ENCODE peak calls at places on chromosomes 1 and 21, in ten cellular contexts. N, G, L, Q, T, F, W, X, V and K are unnamed samples. For H3K9me3 and H3K36me3, the result is how much of the 10 kb centered on the place peaks cover.

GRCh38 chr1:159916240-159917051 is 8.9 kb downstream of the TAGLN2 start:
- DNase-seq in L (peak), T (no peak), Q (no peak), X (no peak), V (peak), W (peak), F (no peak), N (peak), G (no peak), K (no peak)

GRCh38 chr1:87915771-87916170 is 587.1 kb downstream of the LMO4 start:
- DNase-seq in W (no peak), L (no peak), Q (no peak), X (no peak), T (no peak), F (no peak), N (peak), G (no peak), V (no peak), K (no peak)

GRCh38 chr21:41639766-41640165 is 127.1 kb downstream of the RIPK4 start:
- DNase-seq in T (no peak), N (no peak), L (no peak), Q (no peak), V (no peak), W (no peak), F (no peak), G (no peak), X (no peak), K (no peak)

GRCh38 chr1:32876341-32877210 is 5.9 kb upstream of the FNDC5 start:
- DNase-seq in L (peak), Q (no peak), G (no peak), N (no peak), F (peak), V (peak), W (peak), T (no peak), X (no peak), K (no peak)

GRCh38 chr1:2627746-2628145 is 5.1 kb downstream of the MMEL1 start:
- DNase-seq in W (no peak), Q (peak), N (no peak), G (no peak), L (no peak), V (peak), T (no peak), X (no peak), F (no peak), K (no peak)

GRCh38 chr1:186391841-186392240 is 16.2 kb downstream of the ODR4 start:
- DNase-seq in Q (no peak), X (no peak), V (no peak), F (no peak), L (no peak), W (no peak), G (no peak), N (no peak), T (no peak), K (no peak)

GRCh38 chr1:21539933-21540332 is 30.7 kb downstream of the ALPL start:
- DNase-seq in G (no peak), L (no peak), X (no peak), W (peak), N (no peak), V (no peak), T (no peak), F (no peak), Q (peak), K (peak)

GRCh38 chr1:32701421-32701911 is 1.1 kb downstream of the SYNC start:
- DNase-seq in F (no peak), Q (no peak), N (no peak), V (peak), X (peak), L (no peak), G (no peak), T (no peak), W (no peak), K (no peak)

GRCh38 chr1:119516680-119517079 is 9.7 kb downstream of the HSD3B1 start:
- DNase-seq in Q (no peak), V (no peak), W (no peak), X (no peak), N (no peak), G (no peak), T (no peak), F (no peak), L (no peak), K (no peak)

GRCh38 chr1:248905662-248905948 is 430 bp upstream of the PGBD2 start:
- DNase-seq in F (no peak), G (no peak), X (no peak), Q (no peak), V (no peak), N (no peak), T (no peak), W (no peak), L (no peak), K (no peak)

GRCh38 chr1:170698711-170699275 is 34.9 kb downstream of the PRRX1 start:
- DNase-seq in X (no peak), W (no peak), G (no peak), F (no peak), N (peak), T (no peak), L (peak), Q (no peak), V (no peak), K (no peak)

GRCh38 chr1:38474738-38475623 is 384.6 kb downstream of the RRAGC start:
- DNase-seq in T (no peak), N (no peak), F (peak), W (no peak), Q (no peak), X (no peak), G (no peak), V (peak), L (no peak), K (no peak)

GRCh38 chr1:160377585-160378206 is 10.8 kb downstream of the NHLH1 start:
- DNase-seq in V (no peak), W (no peak), X (no peak), G (no peak), L (no peak), Q (no peak), T (no peak), N (peak), F (no peak), K (no peak)

GRCh38 chr1:19011832-19012231 is 55.4 kb upstream of the IFFO2 start:
- DNase-seq in X (no peak), Q (no peak), F (no peak), V (no peak), N (no peak), T (no peak), W (no peak), L (no peak), G (no peak), K (no peak)

GRCh38 chr1:110616587-110616986 is 10.4 kb upstream of the KCNA2 start:
- DNase-seq in V (no peak), G (peak), L (no peak), W (no peak), F (no peak), N (peak), X (no peak), T (no peak), Q (no peak), K (no peak)

GRCh38 chr1:195714248-195714647 is 894.0 kb downstream of the KCNT2 start:
- DNase-seq in G (no peak), F (no peak), N (peak), L (no peak), W (no peak), Q (no peak), T (no peak), V (no peak), X (no peak), K (no peak)

GRCh38 chr1:16905856-16906702 is 10.3 kb downstream of the RNU1-2 start:
- DNase-seq in N (peak), G (no peak), X (no peak), Q (no peak), L (no peak), F (no peak), T (no peak), W (peak), V (no peak), K (no peak)

GRCh38 chr1:211639500-211640361 is 35.7 kb downstream of the NEK2 start:
- DNase-seq in X (no peak), W (no peak), V (no peak), G (peak), N (peak), F (no peak), Q (no peak), L (peak), T (no peak), K (no peak)

GRCh38 chr1:206801467-206801866 is 29.2 kb upstream of the IL10 start:
- DNase-seq in V (no peak), N (no peak), L (no peak), G (no peak), T (no peak), Q (no peak), X (no peak), W (no peak), F (no peak), K (no peak)

GRCh38 chr1:21579788-21580187 is 70.6 kb downstream of the ALPL start:
- DNase-seq in N (peak), G (no peak), T (no peak), L (no peak), F (no peak), X (no peak), V (no peak), Q (no peak), W (no peak), K (no peak)

GRCh38 chr1:169568497-169568896 is 17.8 kb downstream of the F5 start:
- DNase-seq in L (no peak), V (no peak), N (no peak), F (no peak), T (no peak), X (no peak), W (no peak), G (no peak), Q (no peak), K (no peak)

GRCh38 chr21:15140321-15141019 is 75.7 kb upstream of the NRIP1 start:
- DNase-seq in N (no peak), W (peak), V (no peak), F (no peak), Q (no peak), T (no peak), X (no peak), L (peak), G (no peak), K (no peak)

GRCh38 chr1:211975152-211975941 is 60.0 kb downstream of the INTS7 start:
- DNase-seq in W (no peak), F (no peak), X (no peak), N (peak), L (no peak), Q (no peak), G (no peak), T (no peak), V (no peak), K (no peak)

GRCh38 chr1:45863117-45863670 is 59.8 kb downstream of the MAST2 start:
- DNase-seq in V (no peak), N (no peak), T (no peak), F (no peak), Q (no peak), W (no peak), L (no peak), X (no peak), G (no peak), K (no peak)

GRCh38 chr1:2803931-2804627 is 2.6 kb upstream of the TTC34 start:
- DNase-seq in X (no peak), W (no peak), Q (no peak), V (peak), N (no peak), T (no peak), G (peak), L (no peak), F (no peak), K (no peak)

GRCh38 chr21:42220138-42220701 is 1.3 kb downstream of the ABCG1 start:
- DNase-seq in L (peak), X (peak), V (peak), W (peak), T (no peak), F (peak), G (peak), Q (no peak), N (peak), K (peak)

GRCh38 chr1:20443703-20444587 is 42.1 kb downstream of the CAMK2N1 start:
- DNase-seq in N (no peak), G (no peak), Q (peak), W (no peak), T (no peak), L (no peak), X (no peak), F (no peak), V (no peak), K (no peak)

GRCh38 chr21:22374218-22374969 is 1376.2 kb downstream of the NCAM2 start:
- DNase-seq in Q (no peak), W (no peak), L (no peak), G (no peak), F (no peak), X (no peak), N (no peak), V (peak), T (no peak), K (no peak)

GRCh38 chr1:167196185-167196584 is 24.5 kb upstream of the POU2F1 start:
- DNase-seq in W (no peak), X (no peak), N (no peak), L (peak), F (no peak), Q (no peak), T (no peak), V (no peak), G (no peak), K (no peak)

GRCh38 chr21:45076245-45076661 is 1.9 kb downstream of the ADARB1 start:
- DNase-seq in Q (no peak), L (no peak), T (no peak), F (no peak), G (peak), V (no peak), X (no peak), N (peak), W (no peak), K (no peak)

GRCh38 chr1:34266127-34266951 is 89.6 kb downstream of the C1orf94 start:
- DNase-seq in V (no peak), W (no peak), T (no peak), N (no peak), L (no peak), X (no peak), Q (no peak), F (no peak), G (no peak), K (no peak)

GRCh38 chr1:226649780-226650179 is 89.3 kb downstream of the ITPKB start:
- DNase-seq in W (no peak), N (peak), G (no peak), X (no peak), F (peak), T (no peak), L (peak), Q (no peak), V (peak), K (no peak)

GRCh38 chr21:45135868-45136267 is 61.5 kb downstream of the ADARB1 start:
- DNase-seq in L (no peak), N (no peak), X (no peak), T (no peak), G (no peak), F (no peak), Q (no peak), W (no peak), V (no peak), K (no peak)

GRCh38 chr1:83845437-83846071 is 153.4 kb downstream of the TTLL7 start:
- DNase-seq in W (no peak), F (no peak), G (no peak), L (no peak), T (no peak), X (no peak), N (no peak), Q (no peak), V (no peak), K (no peak)

GRCh38 chr1:113792986-113793385 is 19.3 kb downstream of the RSBN1 start:
- DNase-seq in Q (no peak), L (no peak), G (no peak), W (no peak), N (peak), F (no peak), V (no peak), T (no peak), X (no peak), K (no peak)

GRCh38 chr1:246165826-246166709 is 341.0 kb downstream of the SMYD3 start:
- DNase-seq in N (no peak), L (no peak), X (no peak), G (no peak), T (no peak), Q (no peak), V (no peak), F (no peak), W (no peak), K (peak)

GRCh38 chr1:217435159-217435558 is 195.7 kb downstream of the GPATCH2 start:
- DNase-seq in V (no peak), T (no peak), Q (no peak), F (no peak), G (no peak), X (no peak), W (no peak), L (no peak), N (no peak), K (no peak)

GRCh38 chr1:153364766-153365678 is 7.4 kb downstream of the S100A9 start:
- DNase-seq in Q (no peak), T (no peak), W (no peak), X (no peak), G (no peak), L (no peak), N (no peak), F (no peak), V (peak), K (peak)

GRCh38 chr1:39001516-39002389 is 10.7 kb downstream of the AKIRIN1 start:
- DNase-seq in W (no peak), G (no peak), X (no peak), N (no peak), Q (no peak), T (no peak), L (no peak), V (no peak), F (no peak), K (no peak)

GRCh38 chr1:26357121-26357602 is 3.2 kb upstream of the CRYBG2 start:
- DNase-seq in L (no peak), W (no peak), V (no peak), X (no peak), F (no peak), N (no peak), T (no peak), Q (no peak), G (no peak), K (no peak)
- TF ChIP-seq POLR2A in L (no peak), W (no peak), V (no peak), X (no peak), F (peak), N (no peak), T (no peak), Q (no peak), G (no peak), K (no peak)

DNA sequence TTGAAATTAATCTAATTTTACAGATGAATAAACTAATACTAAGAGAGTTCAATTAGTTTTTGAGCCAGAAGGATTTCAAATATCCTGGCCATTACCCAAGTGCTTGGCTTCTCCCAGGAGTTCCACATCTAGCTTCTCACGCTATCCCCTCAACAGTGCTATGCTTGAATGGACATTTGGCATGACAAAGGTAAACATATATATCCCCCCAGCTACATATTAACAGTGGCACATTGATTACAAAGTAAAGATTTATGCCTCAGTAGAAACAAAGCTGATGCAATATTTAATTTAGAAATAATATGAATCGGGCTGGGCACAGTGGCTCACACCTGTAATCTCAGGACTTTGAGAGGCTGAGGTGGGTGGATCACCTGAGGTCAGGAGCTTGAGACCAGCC is 434.6 kb upstream of the PRMT6 start:
- DNase-seq in L (no peak), T (no peak), V (no peak), G (no peak), N (no peak), X (no peak), Q (no peak), W (no peak), F (no peak), K (no peak)
- H3K9me3 ChIP-seq in L (under half), T (under half), V (under half), G (under half), N (under half), X (under half), Q (under half), W (under half), F (under half), K (under half)

DNA sequence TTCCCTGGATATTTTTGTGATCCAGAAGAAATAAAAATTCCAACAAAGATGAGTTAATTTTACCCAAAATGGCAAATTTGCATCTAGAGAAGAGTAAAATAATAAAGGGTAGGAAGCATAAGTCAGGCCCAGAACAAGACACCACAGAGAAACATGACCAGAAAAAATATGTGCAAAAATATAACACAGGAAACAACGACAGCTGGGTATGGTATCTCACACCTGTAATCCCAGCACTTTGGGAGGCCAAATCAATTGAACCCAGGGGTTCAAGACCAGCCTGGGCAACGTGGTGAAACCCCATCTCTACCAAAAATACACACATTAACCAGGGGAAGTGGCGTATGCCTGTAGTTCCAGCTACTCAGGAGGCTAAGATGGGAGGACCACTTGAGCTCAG is 39.7 kb upstream of the SDC3 start:
- DNase-seq in Q (no peak), F (no peak), N (no peak), X (no peak), T (no peak), L (no peak), W (no peak), G (no peak), V (no peak), K (no peak)
- H3K36me3 ChIP-seq in Q (under half), F (under half), N (under half), X (under half), T (under half), L (under half), W (under half), G (under half), V (half or more), K (under half)

DNA sequence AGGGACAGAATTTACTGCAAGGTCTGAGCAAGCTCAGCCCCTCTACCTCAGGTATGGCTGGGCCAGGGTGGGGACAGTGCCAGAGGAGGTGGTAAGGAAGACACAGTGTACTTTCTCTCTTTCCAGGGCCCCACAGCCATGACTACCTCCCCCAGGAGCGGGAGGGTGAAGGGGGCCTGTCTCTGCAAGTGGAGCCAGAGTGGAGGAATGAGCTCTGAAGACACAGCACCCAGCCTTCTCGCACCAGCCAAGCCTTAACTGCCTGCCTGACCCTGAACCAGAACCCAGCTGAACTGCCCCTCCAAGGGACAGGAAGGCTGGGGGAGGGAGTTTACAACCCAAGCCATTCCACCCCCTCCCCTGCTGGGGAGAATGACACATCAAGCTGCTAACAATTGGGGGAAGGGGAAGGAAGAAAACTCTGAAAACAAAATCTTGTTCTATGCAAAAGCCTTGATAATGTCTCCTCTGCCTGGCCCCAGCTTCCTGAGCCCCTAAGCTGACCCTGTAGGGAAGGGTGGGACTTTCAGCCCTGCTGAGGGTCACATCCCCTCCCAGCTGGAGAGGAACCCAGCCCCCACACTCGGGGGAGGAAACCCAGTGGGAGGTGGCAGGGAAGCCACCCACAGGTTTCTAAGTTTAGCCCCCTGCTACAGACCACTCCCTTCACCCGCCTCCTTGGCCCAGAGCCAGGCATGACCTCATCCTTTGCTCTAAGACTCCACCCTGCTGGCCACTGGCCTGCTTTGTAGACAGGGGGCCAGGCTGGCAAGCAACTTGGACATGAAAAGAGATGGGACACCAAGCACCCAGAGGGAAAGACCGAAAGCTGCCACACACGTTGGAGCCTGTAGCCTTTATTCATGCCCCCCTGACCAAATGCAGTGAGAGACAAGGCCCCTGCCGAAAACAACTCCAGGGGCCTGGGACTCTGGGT is 6.4 kb downstream of the RHOC start:
- DNase-seq in X (peak), T (peak), G (peak), V (peak), W (peak), F (peak), Q (peak), N (peak), L (peak), K (peak)
- TF ChIP-seq POLR2A in X (peak), T (peak), G (no peak), V (peak), W (no peak), F (peak), Q (no peak), N (no peak), L (peak), K (peak)